ENCODE peak calls at places on chromosomes 6 and 20, in five cellular contexts. K, M, D, Y and Q are unnamed samples. For H3K9me3, the result is how much of the 10 kb centered on the place peaks cover.

GRCh38 chr6:130769812-130770211 is 57.4 kb upstream of the SMLR1 start:
- DNase-seq in K (no peak), M (no peak), D (no peak), Y (no peak), Q (no peak)

GRCh38 chr20:10939297-10939949 is 265.6 kb upstream of the JAG1 start:
- DNase-seq in K (no peak), M (no peak), D (no peak), Y (no peak), Q (no peak)

GRCh38 chr20:1417273-1417672 is 24.4 kb upstream of the FKBP1A start:
- DNase-seq in K (no peak), M (no peak), D (no peak), Y (no peak), Q (no peak)

GRCh38 chr6:56387621-56388413 is 140.4 kb upstream of the COL21A1 start:
- DNase-seq in K (peak), M (no peak), D (no peak), Y (no peak), Q (peak)

GRCh38 chr6:98836025-98836961 is 1.9 kb downstream of the POU3F2 start:
- DNase-seq in K (no peak), M (no peak), D (no peak), Y (no peak), Q (no peak)

GRCh38 chr6:44820366-44821158 is 433.1 kb downstream of the CDC5L start:
- DNase-seq in K (no peak), M (no peak), D (no peak), Y (no peak), Q (no peak)

GRCh38 chr6:129677634-129678325 is 32.2 kb downstream of the ARHGAP18 start:
- DNase-seq in K (no peak), M (no peak), D (no peak), Y (no peak), Q (no peak)

GRCh38 chr6:95805699-95806098 is 210.1 kb upstream of the FUT9 start:
- DNase-seq in K (no peak), M (no peak), D (no peak), Y (no peak), Q (peak)

GRCh38 chr6:36033935-36034334 is 6.3 kb downstream of the MAPK14 start:
- DNase-seq in K (no peak), M (no peak), D (no peak), Y (no peak), Q (no peak)

GRCh38 chr6:43967692-43968091 is 159.6 kb downstream of the MRPL14 start:
- DNase-seq in K (no peak), M (no peak), D (no peak), Y (no peak), Q (no peak)

GRCh38 chr6:133645000-133645619 is 243.8 kb upstream of the TCF21 start:
- DNase-seq in K (peak), M (no peak), D (no peak), Y (no peak), Q (no peak)

GRCh38 chr6:2970753-2971419 is 481 bp downstream of the SERPINB6 start:
- DNase-seq in K (peak), M (peak), D (peak), Y (peak), Q (no peak)

GRCh38 chr6:161088676-161089328 is 97.2 kb downstream of the MAP3K4 start:
- DNase-seq in K (peak), M (no peak), D (no peak), Y (no peak), Q (no peak)

GRCh38 chr20:2234788-2235187 is 61.0 kb upstream of the TGM3 start:
- DNase-seq in K (no peak), M (no peak), D (no peak), Y (no peak), Q (no peak)

GRCh38 chr20:23361108-23361650 is 803 bp upstream of the GZF1 start:
- DNase-seq in K (peak), M (no peak), D (peak), Y (no peak), Q (no peak)

GRCh38 chr6:141988954-141989705 is 143.6 kb upstream of the GJE1 start:
- DNase-seq in K (peak), M (no peak), D (no peak), Y (no peak), Q (no peak)

GRCh38 chr6:88665131-88665530 is 298.3 kb downstream of the RNGTT start:
- DNase-seq in K (no peak), M (no peak), D (no peak), Y (no peak), Q (no peak)

GRCh38 chr6:88662163-88662580 is 301.2 kb downstream of the RNGTT start:
- DNase-seq in K (peak), M (no peak), D (no peak), Y (no peak), Q (no peak)

GRCh38 chr6:88662653-88663174 is 300.7 kb downstream of the RNGTT start:
- DNase-seq in K (no peak), M (no peak), D (no peak), Y (no peak), Q (no peak)

GRCh38 chr6:88663801-88664200 is 299.6 kb downstream of the RNGTT start:
- DNase-seq in K (no peak), M (no peak), D (no peak), Y (no peak), Q (no peak)

DNA sequence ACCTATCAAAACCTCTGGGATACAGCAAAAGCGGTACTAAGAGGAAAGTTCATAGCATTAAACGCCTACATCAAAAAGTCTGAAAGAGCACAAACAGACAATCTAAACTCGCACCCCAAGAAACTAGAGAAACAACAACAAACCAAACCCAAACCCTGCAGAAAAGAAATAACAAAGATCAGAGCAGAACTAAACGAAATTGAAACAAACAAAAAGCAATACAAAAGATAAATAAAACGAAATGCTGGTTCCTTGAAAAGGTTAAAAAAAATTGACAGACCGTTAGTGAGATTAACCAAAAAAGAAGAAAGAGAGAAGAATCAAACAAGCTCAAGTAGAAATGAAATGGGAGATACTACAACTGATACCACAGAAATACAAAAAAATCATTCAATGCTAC is 302.3 kb downstream of the RNGTT start:
- DNase-seq in K (no peak), M (no peak), D (no peak), Y (no peak), Q (no peak)
- H3K9me3 ChIP-seq in K (under half), M (under half), D (under half), Y (under half), Q (under half)

GRCh38 chr6:30202366-30202765 is 10.8 kb downstream of the TRIM26 start:
- DNase-seq in K (no peak), M (no peak), D (no peak), Y (no peak), Q (no peak)

GRCh38 chr6:30195951-30196350 is 17.3 kb downstream of the TRIM26 start:
- DNase-seq in K (no peak), M (no peak), D (no peak), Y (no peak), Q (no peak)

GRCh38 chr6:30198166-30199084 is 14.8 kb downstream of the TRIM26 start:
- DNase-seq in K (no peak), M (no peak), D (no peak), Y (peak), Q (no peak)

GRCh38 chr6:30196376-30196775 is 16.8 kb downstream of the TRIM26 start:
- DNase-seq in K (no peak), M (no peak), D (no peak), Y (no peak), Q (no peak)

GRCh38 chr6:30200551-30201281 is 12.5 kb downstream of the TRIM26 start:
- DNase-seq in K (no peak), M (no peak), D (no peak), Y (no peak), Q (no peak)
- H3K4me3 ChIP-seq in K (no peak), M (no peak), D (no peak), Y (no peak), Q (no peak)

DNA sequence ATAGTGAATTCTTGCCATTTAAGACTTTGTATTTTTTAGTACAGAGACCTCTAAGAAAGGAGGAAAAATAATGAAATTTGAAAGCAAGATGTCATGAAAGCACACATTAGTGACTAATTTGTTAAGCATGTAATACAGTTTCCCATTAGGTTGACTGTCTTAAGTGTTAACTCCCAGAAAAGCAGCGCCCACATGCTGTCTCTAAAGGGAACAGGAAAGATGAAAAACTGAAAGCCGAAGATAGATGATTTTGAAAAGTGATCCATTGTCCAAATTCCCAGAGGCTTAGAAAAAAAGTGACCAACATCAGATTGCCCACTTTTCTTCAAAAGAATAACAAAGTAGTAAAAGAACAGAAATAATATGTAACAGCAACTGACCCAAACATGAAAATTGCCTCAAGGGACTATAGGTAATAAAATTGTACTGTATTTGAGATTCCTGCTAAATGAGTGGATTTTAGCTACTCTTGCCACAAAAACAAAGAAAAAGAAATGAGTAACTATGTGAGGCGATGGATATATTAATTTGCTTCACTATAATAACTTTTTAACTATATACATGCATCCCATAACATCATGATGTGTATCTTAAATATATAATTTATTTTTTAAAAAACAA is 83.2 kb upstream of the OGFRL1 start:
- DNase-seq in K (no peak), M (no peak), D (no peak), Y (no peak), Q (no peak)
- TF ChIP-seq CTCF in K (no peak), M (no peak), D (no peak), Y (no peak), Q (no peak)

DNA sequence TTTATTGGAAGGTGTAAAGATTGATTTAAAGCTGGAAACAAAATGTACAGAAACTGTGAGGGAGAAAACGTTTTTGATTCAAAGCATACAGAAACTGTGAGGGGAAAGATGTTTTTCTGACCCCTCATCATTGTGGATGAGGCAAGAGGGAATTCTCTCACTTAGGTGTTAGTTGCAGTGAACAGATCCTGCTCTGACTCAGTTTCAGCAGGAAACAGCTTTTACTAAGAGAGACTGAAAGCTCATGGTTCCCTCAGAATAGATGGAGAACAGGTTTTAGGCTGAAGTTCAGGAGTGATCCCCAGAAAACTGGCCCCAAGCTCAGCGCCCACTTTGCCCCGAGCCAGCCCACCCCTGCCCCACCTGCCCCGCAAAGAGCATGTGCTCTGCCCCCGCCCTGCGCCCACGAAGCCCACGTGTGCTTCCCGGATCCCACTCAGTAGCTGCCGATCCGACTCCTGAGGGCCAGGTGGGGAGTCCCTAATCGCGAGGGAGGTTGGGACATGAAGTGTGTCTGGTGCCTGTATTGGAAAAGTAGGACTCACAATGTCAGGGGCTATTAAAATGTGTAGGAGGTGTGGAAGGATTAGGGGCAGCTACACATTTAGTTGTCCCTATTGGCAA is 41.2 kb downstream of the DUSP22 start:
- DNase-seq in K (no peak), M (no peak), D (no peak), Y (peak), Q (no peak)
- H3K9me3 ChIP-seq in K (under half), M (under half), D (under half), Y (under half), Q (under half)

GRCh38 chr20:4366076-4366475 is 350.7 kb upstream of the RNF24 start:
- DNase-seq in K (no peak), M (no peak), D (no peak), Y (no peak), Q (no peak)
- H3K4me3 ChIP-seq in K (no peak), M (no peak), D (no peak), Y (no peak), Q (no peak)

GRCh38 chr6:37093728-37094069 is 76.3 kb upstream of the PIM1 start:
- DNase-seq in K (no peak), M (no peak), D (no peak), Y (no peak), Q (no peak)

GRCh38 chr6:37089783-37090182 is 80.2 kb upstream of the PIM1 start:
- DNase-seq in K (no peak), M (no peak), D (no peak), Y (no peak), Q (no peak)

GRCh38 chr6:37096025-37096424 is 73.9 kb upstream of the PIM1 start:
- DNase-seq in K (no peak), M (no peak), D (no peak), Y (no peak), Q (no peak)

GRCh38 chr6:37088897-37089296 is 81.1 kb upstream of the PIM1 start:
- DNase-seq in K (no peak), M (no peak), D (no peak), Y (no peak), Q (no peak)

DNA sequence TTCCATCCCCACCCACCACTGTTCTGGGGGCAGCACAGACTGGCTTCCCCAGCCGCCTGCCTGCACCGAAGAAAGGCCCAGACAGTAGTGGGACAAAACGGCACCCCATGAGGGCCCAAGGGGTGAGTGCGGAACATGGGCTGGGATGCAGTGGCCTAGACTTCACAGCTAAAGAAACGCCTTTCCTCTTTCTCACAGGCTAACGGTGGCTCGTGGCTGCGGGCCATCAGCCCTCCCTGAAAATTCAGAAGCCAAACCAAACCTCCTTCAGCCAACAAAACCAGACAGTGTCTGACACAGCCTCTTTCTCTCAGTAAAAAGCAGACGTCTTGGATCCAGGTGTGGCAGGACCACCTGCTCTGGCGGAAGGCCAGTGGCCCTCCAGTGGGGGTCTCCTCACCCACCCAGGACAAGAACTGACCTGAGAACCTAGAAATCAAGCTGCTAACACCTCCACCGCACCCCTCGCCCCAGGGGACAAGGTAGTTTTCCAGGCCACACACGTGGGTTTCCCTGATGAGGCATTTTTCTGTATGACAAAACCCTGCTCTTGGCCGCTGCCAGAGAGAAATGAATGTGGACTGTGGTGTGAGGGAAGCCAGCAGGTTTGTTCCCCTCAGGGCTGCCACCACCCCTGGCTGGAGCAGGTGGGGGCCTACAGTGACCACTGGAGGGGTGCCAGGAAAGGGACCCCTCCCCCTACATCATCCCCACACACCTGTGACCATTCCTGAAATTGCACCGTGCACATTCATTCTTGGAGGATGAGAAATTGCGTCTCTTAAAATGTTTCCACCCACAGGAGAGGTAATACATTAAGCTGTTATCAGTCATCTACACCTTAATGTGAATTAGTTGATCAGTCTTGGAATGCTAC is 76.9 kb upstream of the PIM1 start:
- DNase-seq in K (no peak), M (no peak), D (peak), Y (no peak), Q (no peak)
- TF ChIP-seq CTCF in K (no peak), M (no peak), D (no peak), Y (no peak), Q (no peak)

GRCh38 chr6:137182654-137183073 is 9.2 kb upstream of the IL22RA2 start:
- DNase-seq in K (no peak), M (no peak), D (no peak), Y (no peak), Q (no peak)
- H3K9me3 ChIP-seq in K (under half), M (under half), D (under half), Y (under half), Q (under half)

GRCh38 chr20:62062661-62063600 is 2.8 kb downstream of the TAF4 start:
- DNase-seq in K (no peak), M (no peak), D (no peak), Y (no peak), Q (no peak)
- H3K4me3 ChIP-seq in K (no peak), M (peak), D (peak), Y (peak), Q (no peak)

GRCh38 chr6:107418118-107418517 is 41.2 kb downstream of the PDSS2 start:
- DNase-seq in K (no peak), M (no peak), D (no peak), Y (no peak), Q (peak)
- TF ChIP-seq CTCF in K (no peak), M (no peak), D (no peak), Y (no peak), Q (peak)

DNA sequence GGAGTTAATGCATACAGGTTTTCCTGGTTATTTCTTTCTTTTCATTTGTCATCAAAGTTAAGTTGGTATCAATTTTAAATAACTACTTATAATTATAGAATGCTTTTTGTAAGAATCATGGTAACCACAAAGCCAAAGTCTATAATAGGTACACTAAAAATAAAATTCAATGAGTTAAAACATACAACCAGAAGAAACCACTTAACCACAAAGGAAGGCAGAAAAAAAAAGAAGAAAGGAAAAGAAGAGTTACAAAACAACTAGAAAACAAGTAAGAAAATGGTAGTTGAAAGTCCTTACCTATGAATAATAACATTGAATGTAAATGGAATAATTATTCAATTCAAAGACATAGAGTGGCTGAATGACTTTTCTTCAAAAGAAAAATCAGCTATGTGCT is 45.6 kb downstream of the THBS2 start:
- DNase-seq in K (no peak), M (no peak), D (no peak), Y (no peak), Q (no peak)
- H3K9me3 ChIP-seq in K (under half), M (under half), D (under half), Y (under half), Q (under half)